ENCODE peak calls at places on chromosomes 4 and X, in eight cellular contexts. J is AG04450, H is cardiac fibroblast, S is endothelial cell, X is H9, V is AG09309, T is WERI-Rb-1, E is epithelial cell of proximal tubule. Z is an unnamed sample.
A peak's percentile ranks its signal among the peaks of the same experiment; 100 is the strongest.

GRCh38 chrX:22136711-22137110 is 104.6 kb downstream of the PHEX start:
- DNase-seq in H (peak; percentile 2), T (no peak), S (no peak), E (no peak), X (no peak), V (no peak), J (no peak), Z (no peak)

GRCh38 chrX:31353095-31353494 is 281.3 kb upstream of the FTHL17 start:
- DNase-seq in T (no peak), S (no peak), X (no peak), J (no peak), V (peak; percentile 39), E (no peak), H (peak; percentile 67), Z (no peak)

GRCh38 chrX:139429913-139430312 is 100.6 kb upstream of the F9 start:
- DNase-seq in X (no peak), S (no peak), T (no peak), J (no peak), H (no peak), E (no peak), V (no peak), Z (no peak)

GRCh38 chr4:7189475-7190277 is 2.7 kb upstream of the SORCS2 start:
- DNase-seq in V (no peak), E (no peak), S (no peak), T (no peak), X (peak; percentile 35), J (no peak), H (no peak), Z (no peak)

GRCh38 chrX:104113237-104113965 is 1.1 kb downstream of the ZCCHC18 start:
- DNase-seq in E (no peak), H (peak; percentile 53), T (peak; percentile 69), J (no peak), X (peak; percentile 75), S (peak; percentile 50), V (no peak), Z (peak; percentile 63)

GRCh38 chr4:21900211-21900610 is 48.4 kb downstream of the KCNIP4 start:
- DNase-seq in S (no peak), J (no peak), E (no peak), T (no peak), V (no peak), H (peak; percentile 28), X (no peak), Z (no peak)

GRCh38 chr4:8019396-8020365 is 80.0 kb upstream of the AFAP1 start:
- DNase-seq in V (no peak), X (no peak), J (no peak), T (no peak), H (no peak), S (no peak), E (no peak), Z (no peak)

GRCh38 chr4:178602833-178603232 is 1160.6 kb upstream of the AGA start:
- DNase-seq in X (no peak), E (no peak), V (no peak), S (no peak), J (no peak), T (no peak), H (peak; percentile 5), Z (no peak)

GRCh38 chrX:41142130-41142529 is 56.9 kb downstream of the USP9X start:
- DNase-seq in E (no peak), T (no peak), J (no peak), S (no peak), H (no peak), V (peak; percentile 10), X (no peak), Z (no peak)

GRCh38 chr4:39976945-39977488 is 694 bp downstream of the PDS5A start:
- DNase-seq in X (peak; percentile 33), J (no peak), T (peak; percentile 53), H (no peak), S (peak; percentile 50), E (no peak), V (no peak), Z (peak; percentile 57)

GRCh38 chrX:51614353-51614752 is 4.4 kb downstream of the CENPVL3 start:
- DNase-seq in X (peak; percentile 26), V (peak; percentile 11), S (no peak), E (peak; percentile 0), H (peak; percentile 39), T (no peak), J (peak; percentile 4), Z (no peak)
- TF ChIP-seq CTCF in X (peak; percentile 77), V (peak; percentile 61), S (peak; percentile 55), E (peak; percentile 59), H (peak; percentile 53), T (peak; percentile 57), J (peak; percentile 58), Z (peak; percentile 67)

GRCh38 chr4:110442788-110443187 is 33.2 kb upstream of the ENPEP start:
- DNase-seq in J (no peak), X (no peak), T (no peak), H (no peak), E (no peak), V (no peak), S (no peak), Z (no peak)
- TF ChIP-seq CTCF in J (no peak), X (no peak), T (no peak), H (no peak), E (no peak), V (no peak), S (no peak), Z (no peak)

GRCh38 chrX:133838761-133839676 is 146.4 kb downstream of the GPC3 start:
- DNase-seq in X (peak; percentile 43), J (no peak), V (no peak), E (no peak), H (peak; percentile 25), S (peak; percentile 64), T (peak; percentile 35), Z (peak; percentile 26)
- TF ChIP-seq CTCF in X (peak; percentile 87), J (peak; percentile 64), V (peak; percentile 76), E (peak; percentile 68), H (peak; percentile 43), S (peak; percentile 58), T (peak; percentile 51), Z (peak; percentile 65)

GRCh38 chr4:109751852-109752251 is 22.0 kb upstream of the PLA2G12A start:
- DNase-seq in V (no peak), H (no peak), S (no peak), X (no peak), E (no peak), J (no peak), T (no peak), Z (no peak)
- TF ChIP-seq CTCF in V (no peak), H (no peak), S (no peak), X (no peak), E (no peak), J (no peak), T (no peak), Z (no peak)

Z was measured in glutamatergic neuron.